ENCODE peak calls at places on chromosomes 6 and 20, in six cellular contexts. U is hepatocyte; J is NCI-H1436 treated with DMSO at 0.1 percent for 48 hours; W is aorta; B is CD8-positive, alpha-beta T cell; V is astrocyte of the spinal cord. H is an unnamed sample.

GRCh38 chr6:4776967-4777925 is 1.0 kb downstream of the CDYL start:
- DNase-seq in U (peak; percentile 36), J (no peak), W (peak; percentile 52), B (peak; percentile 12), V (peak; percentile 53), H (peak; percentile 79)

GRCh38 chr6:160412993-160413392 is 64.8 kb downstream of the SLC22A3 start:
- DNase-seq in U (no peak), J (no peak), W (no peak), B (no peak), V (no peak), H (no peak)

GRCh38 chr6:5782783-5783567 is 223.8 kb downstream of the NRN1 start:
- DNase-seq in U (no peak), J (no peak), W (peak; percentile 61), B (no peak), V (peak; percentile 26), H (no peak)

GRCh38 chr6:28839443-28840120 is 84.2 kb downstream of the TRIM27 start:
- DNase-seq in U (no peak), J (no peak), W (no peak), B (no peak), V (no peak), H (no peak)

GRCh38 chr6:144415014-144415413 is 129.9 kb downstream of the UTRN start:
- DNase-seq in U (peak; percentile 21), J (no peak), W (no peak), B (no peak), V (peak; percentile 79), H (no peak)

GRCh38 chr20:5024982-5025381 is 23.7 kb upstream of the SLC23A2 start:
- DNase-seq in U (no peak), J (no peak), W (no peak), B (no peak), V (no peak), H (no peak)

GRCh38 chr20:24160563-24161355 is 172.2 kb upstream of the GGTLC1 start:
- DNase-seq in U (peak; percentile 74), J (no peak), W (peak; percentile 64), B (no peak), V (peak; percentile 74), H (peak; percentile 36)

GRCh38 chr6:45427632-45428031 is 49.9 kb upstream of the SUPT3H start:
- DNase-seq in U (no peak), J (no peak), W (no peak), B (no peak), V (no peak), H (no peak)

GRCh38 chr6:117375446-117375845 is 50.3 kb downstream of the ROS1 start:
- DNase-seq in U (no peak), J (no peak), W (no peak), B (no peak), V (no peak), H (no peak)

GRCh38 chr20:57080796-57081195 is 185.6 kb downstream of the BMP7 start:
- DNase-seq in U (no peak), J (no peak), W (no peak), B (no peak), V (peak; percentile 45), H (no peak)

GRCh38 chr6:143183735-143184134 is 123.0 kb downstream of the AIG1 start:
- DNase-seq in U (no peak), J (no peak), W (no peak), B (no peak), V (peak; percentile 62), H (no peak)

GRCh38 chr20:50575869-50576720 is 65.9 kb downstream of the PTPN1 start:
- DNase-seq in U (peak; percentile 78), J (no peak), W (peak; percentile 79), B (peak; percentile 61), V (peak; percentile 54), H (peak; percentile 68)

GRCh38 chr6:89353702-89354392 is 1.3 kb upstream of the UBE2J1 start:
- DNase-seq in U (no peak), J (peak; percentile 93), W (no peak), B (no peak), V (no peak), H (no peak)